ENCODE peak calls at places on chromosome 16, in five cellular contexts. One of them, this sample, is unnamed.

GRCh38 chr16:27430923-27431484 is 29.0 kb downstream of the IL21R start:
- DNase-seq in AG10803: peak; percentile 32
- DNase-seq in heart left ventricle: peak; percentile 15
- DNase-seq in cardiac fibroblast: peak; percentile 21
- DNase-seq in GM12864: peak; percentile 75
- DNase-seq in this sample: no peak

GRCh38 chr16:11342021-11342855 is 3.0 kb upstream of the RMI2 start:
- DNase-seq in GM12864: no peak
- DNase-seq in heart left ventricle: no peak
- DNase-seq in cardiac fibroblast: no peak
- DNase-seq in AG10803: no peak
- DNase-seq in this sample: no peak

GRCh38 chr16:67406628-67407027 is 9.6 kb downstream of the ZDHHC1 start:
- DNase-seq in AG10803: peak; percentile 88
- DNase-seq in GM12864: no peak
- DNase-seq in cardiac fibroblast: peak; percentile 64
- DNase-seq in heart left ventricle: no peak
- DNase-seq in this sample: peak; percentile 93

GRCh38 chr16:11476676-11477075 is 110.0 kb downstream of the LITAF start:
- DNase-seq in AG10803: no peak
- DNase-seq in cardiac fibroblast: no peak
- DNase-seq in heart left ventricle: no peak
- DNase-seq in GM12864: no peak
- DNase-seq in this sample: no peak

GRCh38 chr16:89511352-89511751 is 3.1 kb downstream of the SPG7 start:
- DNase-seq in AG10803: no peak
- DNase-seq in cardiac fibroblast: no peak
- DNase-seq in GM12864: no peak
- DNase-seq in heart left ventricle: no peak
- DNase-seq in this sample: no peak

GRCh38 chr16:15704545-15704987 is 54.5 kb downstream of the NDE1 start:
- DNase-seq in cardiac fibroblast: peak; percentile 81
- DNase-seq in heart left ventricle: peak; percentile 73
- DNase-seq in AG10803: peak; percentile 69
- DNase-seq in GM12864: peak; percentile 25
- DNase-seq in this sample: peak; percentile 54

GRCh38 chr16:53734908-53735307 is 31.0 kb downstream of the FTO start:
- DNase-seq in heart left ventricle: no peak
- DNase-seq in AG10803: no peak
- DNase-seq in cardiac fibroblast: no peak
- DNase-seq in GM12864: no peak
- DNase-seq in this sample: no peak

GRCh38 chr16:49856741-49857330 is 924 bp upstream of the ZNF423 start:
- DNase-seq in GM12864: no peak
- DNase-seq in AG10803: peak; percentile 66
- DNase-seq in cardiac fibroblast: peak; percentile 87
- DNase-seq in heart left ventricle: peak; percentile 84
- DNase-seq in this sample: peak; percentile 70

GRCh38 chr16:2970563-2970962 is 1.4 kb downstream of the PAQR4 start:
- DNase-seq in heart left ventricle: no peak
- DNase-seq in cardiac fibroblast: no peak
- DNase-seq in AG10803: no peak
- DNase-seq in GM12864: no peak
- DNase-seq in this sample: no peak

GRCh38 chr16:67531247-67531646 is 2.6 kb downstream of the RIPOR1 start:
- DNase-seq in AG10803: no peak
- DNase-seq in heart left ventricle: no peak
- DNase-seq in GM12864: no peak
- DNase-seq in cardiac fibroblast: no peak
- DNase-seq in this sample: no peak

GRCh38 chr16:79601092-79601977 is 798 bp upstream of the MAF start:
- DNase-seq in cardiac fibroblast: peak; percentile 32
- DNase-seq in heart left ventricle: peak; percentile 51
- DNase-seq in AG10803: peak; percentile 11
- DNase-seq in GM12864: no peak
- DNase-seq in this sample: peak; percentile 63

GRCh38 chr16:81429045-81429521 is 15.5 kb upstream of the CMIP start:
- DNase-seq in AG10803: peak; percentile 50
- DNase-seq in GM12864: no peak
- DNase-seq in cardiac fibroblast: peak; percentile 72
- DNase-seq in heart left ventricle: peak; percentile 35
- DNase-seq in this sample: peak; percentile 79

GRCh38 chr16:67783353-67783725 is 23.0 kb downstream of the RANBP10 start:
- DNase-seq in AG10803: no peak
- DNase-seq in GM12864: no peak
- DNase-seq in heart left ventricle: no peak
- DNase-seq in cardiac fibroblast: no peak
- DNase-seq in this sample: no peak

GRCh38 chr16:49116873-49117272 is 164.8 kb downstream of the CBLN1 start:
- DNase-seq in AG10803: no peak
- DNase-seq in heart left ventricle: no peak
- DNase-seq in cardiac fibroblast: no peak
- DNase-seq in GM12864: no peak
- DNase-seq in this sample: no peak

GRCh38 chr16:15427648-15428239 is 6.6 kb upstream of the BMERB1 start:
- DNase-seq in GM12864: peak; percentile 12
- DNase-seq in cardiac fibroblast: peak; percentile 87
- DNase-seq in heart left ventricle: peak; percentile 76
- DNase-seq in AG10803: peak; percentile 84
- DNase-seq in this sample: peak; percentile 91

GRCh38 chr16:27211026-27211425 is 7.7 kb downstream of the KDM8 start:
- DNase-seq in cardiac fibroblast: no peak
- DNase-seq in heart left ventricle: no peak
- DNase-seq in AG10803: no peak
- DNase-seq in GM12864: no peak
- DNase-seq in this sample: no peak

GRCh38 chr16:54116126-54116525 is 170.5 kb downstream of the IRX3 start:
- DNase-seq in cardiac fibroblast: peak; percentile 35
- DNase-seq in GM12864: no peak
- DNase-seq in heart left ventricle: no peak
- DNase-seq in AG10803: no peak
- DNase-seq in this sample: peak; percentile 22

GRCh38 chr16:8474576-8474975 is 115.7 kb downstream of the TMEM114 start:
- DNase-seq in AG10803: no peak
- DNase-seq in GM12864: no peak
- DNase-seq in heart left ventricle: no peak
- DNase-seq in cardiac fibroblast: no peak
- DNase-seq in this sample: no peak

GRCh38 chr16:82152192-82152591 is 17.8 kb downstream of the MPHOSPH6 start:
- DNase-seq in heart left ventricle: no peak
- DNase-seq in GM12864: no peak
- DNase-seq in cardiac fibroblast: no peak
- DNase-seq in AG10803: no peak
- DNase-seq in this sample: no peak

GRCh38 chr16:68436581-68436980 is 11.7 kb downstream of the SMPD3 start:
- DNase-seq in AG10803: no peak
- DNase-seq in heart left ventricle: no peak
- DNase-seq in cardiac fibroblast: no peak
- DNase-seq in GM12864: no peak
- DNase-seq in this sample: no peak

GRCh38 chr16:8720080-8720966 is 45.9 kb downstream of the ABAT start:
- DNase-seq in heart left ventricle: no peak
- DNase-seq in GM12864: no peak
- DNase-seq in AG10803: no peak
- DNase-seq in cardiac fibroblast: no peak
- DNase-seq in this sample: no peak

GRCh38 chr16:11699234-11699894 is 31.1 kb downstream of the SNN start:
- DNase-seq in GM12864: no peak
- DNase-seq in AG10803: no peak
- DNase-seq in heart left ventricle: no peak
- DNase-seq in cardiac fibroblast: no peak
- DNase-seq in this sample: no peak

GRCh38 chr16:80203821-80204220 is 337.0 kb upstream of the DYNLRB2 start:
- DNase-seq in heart left ventricle: no peak
- DNase-seq in AG10803: no peak
- DNase-seq in cardiac fibroblast: no peak
- DNase-seq in GM12864: no peak
- DNase-seq in this sample: no peak

GRCh38 chr16:66263973-66264310 is 102.5 kb upstream of the CDH5 start:
- DNase-seq in AG10803: no peak
- DNase-seq in heart left ventricle: no peak
- DNase-seq in GM12864: no peak
- DNase-seq in cardiac fibroblast: no peak
- DNase-seq in this sample: no peak

GRCh38 chr16:15785386-15786059 is 71.3 kb downstream of the MYH11 start:
- DNase-seq in heart left ventricle: no peak
- DNase-seq in cardiac fibroblast: no peak
- DNase-seq in GM12864: no peak
- DNase-seq in AG10803: no peak
- DNase-seq in this sample: no peak

GRCh38 chr16:3049921-3050481 is 3.6 kb downstream of the MMP25 start:
- DNase-seq in cardiac fibroblast: no peak
- DNase-seq in AG10803: no peak
- DNase-seq in GM12864: no peak
- DNase-seq in heart left ventricle: no peak
- DNase-seq in this sample: no peak

GRCh38 chr16:46884513-46885293 is 541 bp downstream of the GPT2 start:
- DNase-seq in heart left ventricle: no peak
- DNase-seq in GM12864: no peak
- DNase-seq in AG10803: no peak
- DNase-seq in cardiac fibroblast: peak; percentile 11
- DNase-seq in this sample: no peak

GRCh38 chr16:15491430-15491829 is 57.0 kb downstream of the BMERB1 start:
- DNase-seq in AG10803: no peak
- DNase-seq in cardiac fibroblast: no peak
- DNase-seq in GM12864: no peak
- DNase-seq in heart left ventricle: no peak
- DNase-seq in this sample: no peak

GRCh38 chr16:67252806-67253497 is 4.2 kb downstream of the SLC9A5 start:
- DNase-seq in cardiac fibroblast: no peak
- DNase-seq in heart left ventricle: no peak
- DNase-seq in GM12864: no peak
- DNase-seq in AG10803: no peak
- DNase-seq in this sample: no peak

GRCh38 chr16:51877686-51878085 is 669.3 kb downstream of the TOX3 start:
- DNase-seq in GM12864: no peak
- DNase-seq in cardiac fibroblast: no peak
- DNase-seq in heart left ventricle: no peak
- DNase-seq in AG10803: no peak
- DNase-seq in this sample: peak; percentile 67

GRCh38 chr16:64416232-64417010 is 705.4 kb downstream of the CDH11 start:
- DNase-seq in cardiac fibroblast: peak; percentile 48
- DNase-seq in heart left ventricle: no peak
- DNase-seq in AG10803: peak; percentile 91
- DNase-seq in GM12864: no peak
- DNase-seq in this sample: peak; percentile 36

GRCh38 chr16:30377812-30378235 is 3.2 kb downstream of the MYL11 start:
- DNase-seq in GM12864: peak; percentile 72
- DNase-seq in AG10803: peak; percentile 87
- DNase-seq in cardiac fibroblast: peak; percentile 94
- DNase-seq in heart left ventricle: peak; percentile 93
- DNase-seq in this sample: peak; percentile 87

GRCh38 chr16:27461483-27462171 is 59.7 kb downstream of the IL21R start:
- DNase-seq in GM12864: no peak
- DNase-seq in AG10803: no peak
- DNase-seq in heart left ventricle: no peak
- DNase-seq in cardiac fibroblast: peak; percentile 13
- DNase-seq in this sample: peak; percentile 58

GRCh38 chr16:30697264-30698138 is 1.5 kb upstream of the SRCAP start:
- DNase-seq in GM12864: no peak
- DNase-seq in cardiac fibroblast: peak; percentile 7
- DNase-seq in heart left ventricle: no peak
- DNase-seq in AG10803: no peak
- DNase-seq in this sample: peak; percentile 17

DNA sequence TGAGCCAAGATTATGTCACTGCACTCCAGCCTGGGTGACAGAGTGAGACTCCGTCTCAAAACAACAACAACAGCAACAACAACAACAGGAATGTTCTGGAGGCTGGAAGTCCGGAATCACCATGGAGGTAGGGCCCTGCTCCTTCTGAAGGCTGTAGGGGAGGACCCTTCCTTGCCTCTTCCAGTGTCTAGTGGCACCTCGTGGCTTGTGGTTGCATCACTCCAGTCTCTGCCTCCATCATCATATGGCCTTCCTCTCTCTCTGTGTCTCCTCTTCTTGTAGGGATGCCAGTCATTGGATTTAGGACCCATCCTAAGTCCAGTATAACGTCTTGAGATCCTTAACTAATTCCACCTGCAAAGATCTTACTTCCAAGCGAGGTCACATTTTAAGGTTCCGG is 14.0 kb downstream of the NAGPA start:
- DNase-seq in cardiac fibroblast: no peak
- DNase-seq in GM12864: no peak
- DNase-seq in heart left ventricle: no peak
- DNase-seq in AG10803: no peak
- DNase-seq in this sample: no peak
- TF ChIP-seq CTCF in cardiac fibroblast: no peak
- TF ChIP-seq CTCF in GM12864: no peak
- TF ChIP-seq CTCF in heart left ventricle: no peak
- TF ChIP-seq CTCF in AG10803: no peak
- TF ChIP-seq CTCF in this sample: no peak

GRCh38 chr16:56625943-56626654 is 518 bp downstream of the MT1E start:
- DNase-seq in AG10803: peak; percentile 74
- DNase-seq in heart left ventricle: peak; percentile 72
- DNase-seq in cardiac fibroblast: peak; percentile 87
- DNase-seq in GM12864: no peak
- DNase-seq in this sample: peak; percentile 74
- H3K4me3 ChIP-seq in AG10803: peak overlapping the region; percentile 74
- H3K4me3 ChIP-seq in heart left ventricle: peak overlapping the region; percentile 56
- H3K4me3 ChIP-seq in cardiac fibroblast: peak overlapping the region; percentile 47
- H3K4me3 ChIP-seq in GM12864: no peak overlapping the region
- H3K4me3 ChIP-seq in this sample: peak overlapping the region; percentile 70

DNA sequence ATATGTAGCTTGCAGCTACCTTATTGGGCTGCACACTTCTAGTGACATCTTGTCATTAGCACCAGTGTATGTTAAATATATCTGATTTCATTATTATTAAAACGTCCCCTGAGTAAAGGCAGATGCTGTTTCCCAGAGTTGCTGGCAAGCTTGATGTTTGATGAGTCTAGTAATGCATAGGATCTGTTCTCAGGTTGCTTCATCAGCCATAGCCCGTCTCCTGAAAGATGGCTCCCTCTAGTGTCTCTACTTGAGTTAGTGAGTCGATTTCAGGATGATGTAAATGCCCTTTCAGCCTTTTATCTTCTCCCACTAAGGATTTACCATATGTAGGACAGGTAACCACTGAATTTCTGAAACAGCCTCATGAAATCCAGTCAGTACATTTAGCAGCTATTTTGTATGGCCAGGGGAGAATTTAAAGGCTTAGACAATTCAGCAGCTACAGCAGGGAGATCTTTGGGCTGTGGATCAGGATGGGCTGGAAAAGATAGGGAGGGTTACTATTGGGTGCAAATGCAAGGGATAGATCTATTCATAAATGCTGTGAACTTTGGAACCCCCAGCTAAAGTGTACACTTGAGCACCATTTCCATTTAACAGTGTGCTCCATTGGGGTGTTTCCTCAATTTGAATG is 376.3 kb downstream of the CNTNAP4 start:
- DNase-seq in heart left ventricle: no peak
- DNase-seq in cardiac fibroblast: peak; percentile 65
- DNase-seq in GM12864: peak; percentile 13
- DNase-seq in AG10803: peak; percentile 3
- DNase-seq in this sample: peak; percentile 4
- TF ChIP-seq CTCF in heart left ventricle: no peak
- TF ChIP-seq CTCF in cardiac fibroblast: peak; percentile 54
- TF ChIP-seq CTCF in GM12864: peak; percentile 70
- TF ChIP-seq CTCF in AG10803: peak; percentile 28
- TF ChIP-seq CTCF in this sample: peak; percentile 27

GRCh38 chr16:88384222-88385111 is 1.7 kb downstream of the ZNF469 start:
- DNase-seq in heart left ventricle: no peak
- DNase-seq in GM12864: no peak
- DNase-seq in cardiac fibroblast: no peak
- DNase-seq in AG10803: no peak
- DNase-seq in this sample: peak; percentile 12
- H3K4me3 ChIP-seq in heart left ventricle: no peak overlapping the region
- H3K4me3 ChIP-seq in GM12864: no peak overlapping the region
- H3K4me3 ChIP-seq in cardiac fibroblast: peak overlapping the region; percentile 42
- H3K4me3 ChIP-seq in AG10803: peak overlapping the region; percentile 74
- H3K4me3 ChIP-seq in this sample: peak overlapping the region; percentile 68

This sample was measured in foreskin fibroblast.